ENCODE peak calls at places on chromosomes 11 and 22, in seven cellular contexts. T, P, V, F, C, K and H are unnamed samples.
A peak's percentile ranks its signal among the peaks of the same experiment; 100 is the strongest.

GRCh38 chr11:109968299-109968698 is 124.9 kb upstream of the ZC3H12C start:
- DNase-seq in F (no peak), C (no peak), P (no peak), V (no peak), T (no peak), K (no peak), H (no peak)

GRCh38 chr11:64694026-64694755 is 28.8 kb downstream of the NRXN2 start:
- DNase-seq in C (no peak), K (no peak), P (no peak), T (no peak), V (no peak), F (no peak), H (no peak)

GRCh38 chr11:14916403-14916802 is 24.4 kb upstream of the CYP2R1 start:
- DNase-seq in K (no peak), C (no peak), T (no peak), F (no peak), P (no peak), V (no peak), H (no peak)

GRCh38 chr11:79100093-79100704 is 340.6 kb downstream of the TENM4 start:
- DNase-seq in F (no peak), P (peak; percentile 26), C (peak; percentile 33), V (peak; percentile 66), T (peak; percentile 55), K (no peak), H (no peak)

GRCh38 chr11:129223701-129224149 is 31.6 kb upstream of the ARHGAP32 start:
- DNase-seq in K (no peak), T (no peak), F (no peak), V (peak; percentile 70), C (no peak), P (peak; percentile 62), H (peak; percentile 26)

GRCh38 chr11:26230021-26230420 is 101.9 kb upstream of the ANO3 start:
- DNase-seq in V (peak; percentile 50), C (no peak), T (no peak), P (no peak), F (no peak), K (no peak), H (no peak)

GRCh38 chr22:40193429-40194421 is 16.0 kb downstream of the TNRC6B start:
- DNase-seq in P (no peak), C (no peak), T (no peak), K (no peak), F (no peak), V (peak; percentile 62), H (no peak)

GRCh38 chr22:49553518-49554295 is 274.0 kb downstream of the BRD1 start:
- DNase-seq in K (peak; percentile 5), T (peak; percentile 2), C (no peak), F (no peak), V (no peak), P (no peak), H (no peak)

GRCh38 chr11:13120691-13121090 is 111.6 kb downstream of the RASSF10 start:
- DNase-seq in P (peak; percentile 90), F (no peak), K (no peak), T (no peak), C (peak; percentile 15), V (peak; percentile 71), H (no peak)

GRCh38 chr11:103078710-103079109 is 13.2 kb downstream of the DCUN1D5 start:
- DNase-seq in C (no peak), V (no peak), K (no peak), F (no peak), T (no peak), P (no peak), H (no peak)

GRCh38 chr11:78414321-78415051 is 3.1 kb downstream of the GAB2 start:
- DNase-seq in F (no peak), K (no peak), P (no peak), C (no peak), V (peak; percentile 59), T (no peak), H (no peak)

GRCh38 chr11:44870615-44871176 is 80.0 kb downstream of the TP53I11 start:
- DNase-seq in V (no peak), C (no peak), K (no peak), P (no peak), F (no peak), T (no peak), H (no peak)

GRCh38 chr22:25148149-25148691 is 51.4 kb upstream of the CRYBB3 start:
- DNase-seq in F (no peak), K (peak; percentile 46), T (peak; percentile 54), C (no peak), P (no peak), V (no peak), H (no peak)

GRCh38 chr22:38292694-38293093 is 19.9 kb upstream of the TMEM184B start:
- DNase-seq in V (peak; percentile 61), P (no peak), K (no peak), T (no peak), C (peak; percentile 36), F (no peak), H (no peak)

GRCh38 chr22:49240472-49240871 is 587.2 kb downstream of the BRD1 start:
- DNase-seq in P (no peak), T (no peak), K (peak; percentile 7), V (no peak), F (no peak), C (no peak), H (no peak)

GRCh38 chr11:85827768-85828639 is 17.1 kb upstream of the SYTL2 start:
- DNase-seq in T (no peak), K (no peak), C (peak; percentile 84), F (no peak), P (peak; percentile 83), V (peak; percentile 95), H (peak; percentile 89)

GRCh38 chr11:62974848-62975522 is 9.8 kb downstream of the SLC22A6 start:
- DNase-seq in F (no peak), K (peak; percentile 40), T (peak; percentile 84), P (no peak), C (no peak), V (no peak), H (no peak)

GRCh38 chr11:73648629-73649046 is 2.3 kb downstream of the PLEKHB1 start:
- DNase-seq in V (no peak), T (no peak), C (no peak), F (no peak), P (no peak), K (no peak), H (no peak)

GRCh38 chr11:47714554-47715081 is 551 bp downstream of the AGBL2 start:
- DNase-seq in C (no peak), K (peak; percentile 43), P (peak; percentile 56), F (no peak), T (no peak), V (peak; percentile 26), H (no peak)

GRCh38 chr11:27860811-27861210 is 160.6 kb upstream of the BDNF start:
- DNase-seq in P (no peak), F (no peak), V (no peak), C (no peak), T (no peak), K (no peak), H (no peak)

GRCh38 chr11:95299078-95299611 is 68.1 kb upstream of the SESN3 start:
- DNase-seq in P (no peak), C (no peak), V (peak; percentile 22), K (no peak), F (no peak), T (no peak), H (no peak)

GRCh38 chr22:23121026-23121823 is 20.6 kb downstream of the RSPH14 start:
- DNase-seq in K (no peak), P (no peak), F (no peak), V (no peak), C (no peak), T (no peak), H (no peak)

GRCh38 chr11:134119094-134119493 is 50.2 kb downstream of the JAM3 start:
- DNase-seq in P (peak; percentile 77), V (peak; percentile 71), K (no peak), C (peak; percentile 83), T (no peak), F (no peak), H (no peak)

GRCh38 chr22:31496735-31497146 is 405 bp downstream of the SFI1 start:
- DNase-seq in K (no peak), V (no peak), T (no peak), F (peak; percentile 19), P (no peak), C (peak; percentile 2), H (no peak)

GRCh38 chr22:32661296-32661695 is 140.2 kb upstream of the TIMP3 start:
- DNase-seq in V (peak; percentile 89), F (no peak), T (peak; percentile 25), C (peak; percentile 89), K (no peak), P (peak; percentile 85), H (peak; percentile 81)

GRCh38 chr11:66567787-66568123 is 651 bp downstream of the CTSF start:
- DNase-seq in C (no peak), P (no peak), F (no peak), T (no peak), V (no peak), K (no peak), H (no peak)
- TF ChIP-seq CTCF in C (no peak), P (no peak), F (no peak), T (no peak), V (no peak), K (no peak), H (no peak)

GRCh38 chr22:41935015-41935908 is 8.7 kb upstream of the TNFRSF13C start:
- DNase-seq in C (no peak), F (no peak), V (no peak), T (no peak), P (no peak), K (no peak), H (no peak)

GRCh38 chr22:41933411-41934177 is 7.0 kb upstream of the TNFRSF13C start:
- DNase-seq in C (no peak), K (no peak), P (no peak), V (no peak), F (no peak), T (no peak), H (no peak)

GRCh38 chr22:41934284-41935014 is 7.8 kb upstream of the TNFRSF13C start:
- DNase-seq in F (no peak), C (no peak), K (no peak), T (no peak), P (no peak), V (no peak), H (no peak)

GRCh38 chr22:41939981-41940852 is 6.7 kb downstream of the CENPM start:
- DNase-seq in C (no peak), P (no peak), F (peak; percentile 86), V (no peak), K (no peak), T (no peak), H (no peak)

DNA sequence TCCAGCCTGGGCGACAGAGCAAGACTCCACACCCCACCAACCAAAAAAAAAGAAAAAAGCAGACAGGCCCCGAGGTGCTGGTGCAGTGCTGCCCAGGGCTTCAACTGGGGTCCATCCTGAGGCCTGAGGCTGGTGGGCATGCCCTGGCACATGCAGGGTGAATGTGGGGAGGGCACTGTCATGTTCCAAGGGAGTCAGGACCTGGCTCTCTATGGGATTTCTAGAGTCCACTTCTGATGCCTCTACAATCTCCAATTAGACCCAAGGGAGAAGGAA is 10.1 kb downstream of the CENPM start:
- DNase-seq in V (no peak), F (no peak), P (no peak), K (no peak), T (no peak), C (no peak), H (no peak)
- H3K36me3 ChIP-seq in V (peaks cover 6% of the 10 kb centered on the region), F (no peaks in the 10 kb centered on the region), P (no peaks in the 10 kb centered on the region), K (no peaks in the 10 kb centered on the region), T (no peaks in the 10 kb centered on the region), C (no peaks in the 10 kb centered on the region), H (no peaks in the 10 kb centered on the region)

GRCh38 chr22:45905924-45906865 is 70.8 kb downstream of the WNT7B start:
- DNase-seq in P (no peak), T (peak; percentile 40), C (peak; percentile 49), V (peak; percentile 51), K (no peak), F (no peak), H (peak; percentile 21)
- TF ChIP-seq CTCF in P (no peak), T (no peak), C (no peak), V (no peak), K (no peak), F (no peak), H (peak; percentile 27)

GRCh38 chr22:20116951-20117645 is at the start of gene TRMT2A:
- DNase-seq in T (peak; percentile 99), P (peak; percentile 98), F (peak; percentile 91), K (peak; percentile 99), C (peak; percentile 97), V (peak; percentile 98), H (peak; percentile 77)
- H3K36me3 ChIP-seq in T (peaks cover 8% of the 10 kb centered on the region), P (peaks cover 21% of the 10 kb centered on the region), F (peaks cover 28% of the 10 kb centered on the region), K (no peaks in the 10 kb centered on the region), C (peaks cover 61% of the 10 kb centered on the region), V (peaks cover 42% of the 10 kb centered on the region), H (peaks cover 38% of the 10 kb centered on the region)